ENCODE peak calls at places on chromosomes 1 and 21, in four cellular contexts. F, V, M and T are unnamed samples.
A peak's percentile ranks its signal among the peaks of the same experiment; 100 is the strongest.

GRCh38 chr1:58584082-58584895 is 7.2 kb upstream of the TACSTD2 start:
- DNase-seq in F (peak; percentile 87), V (peak; percentile 29), M (no peak), T (peak; percentile 89)

GRCh38 chr1:2259668-2260392 is 31.7 kb downstream of the SKI start:
- DNase-seq in F (no peak), V (no peak), M (no peak), T (no peak)

GRCh38 chr1:172132836-172133235 is 287.6 kb upstream of the C1orf105 start:
- DNase-seq in F (no peak), V (no peak), M (no peak), T (no peak)

GRCh38 chr1:167548059-167548932 is 5.3 kb downstream of the CREG1 start:
- DNase-seq in F (no peak), V (peak; percentile 15), M (no peak), T (no peak)

GRCh38 chr1:8815582-8816285 is 1.7 kb downstream of the RERE start:
- DNase-seq in F (no peak), V (no peak), M (no peak), T (peak; percentile 65)

GRCh38 chr1:40772146-40772770 is 11.3 kb upstream of the KCNQ4 start:
- DNase-seq in F (no peak), V (no peak), M (no peak), T (no peak)

GRCh38 chr1:109191377-109191776 is 22.3 kb upstream of the SARS1 start:
- DNase-seq in F (no peak), V (no peak), M (peak; percentile 55), T (no peak)

GRCh38 chr1:12078938-12079861 is 16.1 kb downstream of the TNFRSF8 start:
- DNase-seq in F (peak; percentile 27), V (peak; percentile 54), M (peak; percentile 86), T (peak; percentile 37)

GRCh38 chr21:42082501-42083360 is 11.6 kb downstream of the UMODL1 start:
- DNase-seq in F (no peak), V (no peak), M (no peak), T (no peak)

GRCh38 chr1:230517786-230518185 is 91.7 kb upstream of the PGBD5 start:
- DNase-seq in F (no peak), V (no peak), M (no peak), T (no peak)

GRCh38 chr1:232409584-232409983 is 220.3 kb downstream of the SIPA1L2 start:
- DNase-seq in F (no peak), V (no peak), M (no peak), T (no peak)

GRCh38 chr1:55446351-55446750 is 231.2 kb upstream of the USP24 start:
- DNase-seq in F (no peak), V (no peak), M (no peak), T (no peak)

GRCh38 chr1:203271962-203272632 is 33.2 kb upstream of the BTG2 start:
- DNase-seq in F (no peak), V (no peak), M (no peak), T (no peak)

GRCh38 chr1:81549588-81550127 is 251.1 kb upstream of the ADGRL2 start:
- DNase-seq in F (no peak), V (peak; percentile 8), M (no peak), T (peak; percentile 77)

GRCh38 chr1:174023438-174023837 is 1.3 kb upstream of the RC3H1 start:
- DNase-seq in F (peak; percentile 50), V (peak; percentile 34), M (no peak), T (peak; percentile 64)

GRCh38 chr1:112359961-112360767 is 35.9 kb upstream of the CTTNBP2NL start:
- DNase-seq in F (no peak), V (no peak), M (no peak), T (peak; percentile 5)

GRCh38 chr1:12460121-12460520 is 157.9 kb downstream of the DHRS3 start:
- DNase-seq in F (no peak), V (no peak), M (no peak), T (no peak)

GRCh38 chr1:110472546-110472945 is 21.6 kb downstream of the PROK1 start:
- DNase-seq in F (no peak), V (no peak), M (no peak), T (no peak)

GRCh38 chr1:75129660-75130311 is 4.4 kb upstream of the LHX8 start:
- DNase-seq in F (no peak), V (no peak), M (peak; percentile 49), T (no peak)

GRCh38 chr21:44449473-44450363 is 5.6 kb upstream of the LRRC3 start:
- DNase-seq in F (no peak), V (no peak), M (no peak), T (no peak)

GRCh38 chr21:46294647-46295176 is 8.6 kb downstream of the YBEY start:
- DNase-seq in F (no peak), V (no peak), M (no peak), T (no peak)
- TF ChIP-seq MAX in F (no peak), V (no peak), M (no peak), T (no peak)

GRCh38 chr1:236688705-236689104 is 2.4 kb downstream of the ACTN2 start:
- DNase-seq in F (no peak), V (no peak), M (no peak), T (no peak)

GRCh38 chr1:236686815-236687160 is 489 bp downstream of the ACTN2 start:
- DNase-seq in F (no peak), V (no peak), M (no peak), T (peak; percentile 5)

GRCh38 chr1:236685205-236685916 is 938 bp upstream of the ACTN2 start:
- DNase-seq in F (no peak), V (no peak), M (no peak), T (no peak)

GRCh38 chr1:236685917-236686814 is at the start of gene ACTN2:
- DNase-seq in F (no peak), V (peak; percentile 7), M (peak; percentile 76), T (peak; percentile 31)

GRCh38 chr1:236687273-236687672 is 974 bp downstream of the ACTN2 start:
- DNase-seq in F (no peak), V (no peak), M (no peak), T (no peak)
- H3K27ac ChIP-seq in F (no peak overlapping the region), V (no peak overlapping the region), M (no peak overlapping the region), T (no peak overlapping the region)

DNA sequence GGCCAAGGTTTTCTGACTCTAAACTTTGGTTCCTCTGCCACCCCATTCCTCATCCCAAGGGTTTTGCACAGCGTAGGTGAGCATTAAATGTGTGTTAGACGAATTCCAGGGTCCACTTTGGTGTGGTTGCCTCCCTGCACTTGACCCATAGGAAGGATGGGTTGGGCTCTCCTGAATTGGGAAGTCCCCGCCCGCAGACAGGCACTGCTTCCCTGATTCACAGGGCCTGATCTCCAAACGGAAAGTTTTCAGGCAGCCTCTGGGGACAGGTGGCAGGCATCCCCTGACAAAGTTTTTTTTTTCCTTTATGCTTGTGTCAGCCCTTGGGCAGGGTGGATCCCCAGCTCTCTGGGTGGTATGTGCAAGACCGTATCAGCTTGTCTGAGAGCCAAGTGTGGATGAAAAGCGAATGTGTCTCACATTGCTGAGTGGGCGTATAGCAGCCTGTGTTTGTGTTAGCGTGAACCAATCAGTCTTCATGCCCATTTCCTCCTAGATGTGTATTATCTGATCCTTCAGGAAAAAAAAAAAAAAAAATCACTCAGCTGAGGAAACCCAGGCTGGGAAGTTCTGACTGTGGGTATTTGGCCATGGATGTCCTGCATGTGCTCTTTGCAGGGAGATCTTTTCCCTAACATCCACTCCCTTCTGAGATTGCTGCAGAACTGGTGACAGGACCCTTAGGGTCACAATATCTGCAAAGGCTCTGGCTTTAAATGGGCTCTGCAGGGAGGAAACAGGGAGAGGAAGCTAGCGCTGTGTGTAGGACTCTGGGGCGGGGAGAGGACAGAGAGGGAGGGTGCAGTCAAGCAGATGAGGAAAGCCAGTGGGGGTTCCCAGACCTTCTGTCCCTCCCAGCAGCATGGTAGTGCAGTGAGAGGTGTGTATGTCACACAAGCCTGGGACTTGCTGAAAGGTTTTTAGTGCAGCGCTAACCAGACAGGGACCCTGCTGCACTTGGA is 42.2 kb upstream of the TRABD2B start:
- DNase-seq in F (no peak), V (no peak), M (no peak), T (no peak)
- TF ChIP-seq MAX in F (no peak), V (no peak), M (no peak), T (no peak)

GRCh38 chr1:91585502-91585901 is 84.9 kb downstream of the CDC7 start:
- DNase-seq in F (no peak), V (no peak), M (no peak), T (no peak)

GRCh38 chr1:91582431-91582921 is 81.8 kb downstream of the CDC7 start:
- DNase-seq in F (no peak), V (peak; percentile 9), M (no peak), T (peak; percentile 28)

GRCh38 chr1:91584866-91585265 is 84.2 kb downstream of the CDC7 start:
- DNase-seq in F (no peak), V (no peak), M (no peak), T (no peak)

GRCh38 chr1:91584309-91584708 is 83.7 kb downstream of the CDC7 start:
- DNase-seq in F (no peak), V (no peak), M (no peak), T (no peak)

DNA sequence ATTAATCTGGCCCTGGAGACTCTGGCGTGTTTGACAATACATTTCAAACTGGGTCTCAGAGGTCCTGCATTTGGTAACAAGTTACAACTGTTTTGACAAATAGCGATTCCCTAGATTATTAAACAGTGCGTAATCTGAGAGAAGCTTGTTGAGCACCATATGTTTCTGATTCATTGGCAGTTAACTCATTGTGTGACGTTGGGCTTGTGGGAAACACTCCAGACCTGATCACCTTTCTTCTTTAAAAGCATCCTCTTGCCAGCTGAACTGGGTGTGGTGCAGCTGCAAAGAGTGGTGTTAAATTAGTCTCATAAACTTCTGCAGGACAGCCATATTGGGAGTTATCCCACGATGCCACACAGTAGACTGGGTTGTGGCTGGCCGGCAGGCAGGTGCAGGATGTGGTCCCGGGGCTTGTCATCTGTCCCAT is 82.7 kb downstream of the CDC7 start:
- DNase-seq in F (no peak), V (no peak), M (no peak), T (no peak)
- H3K27ac ChIP-seq in F (no peak overlapping the region), V (no peak overlapping the region), M (no peak overlapping the region), T (no peak overlapping the region)